ENCODE peak calls at places on chromosome 7, in six cellular contexts. V is stimulated activated naive CD8-positive, alpha-beta T cell treated with anti-CD3 and anti-CD28 coated beads, Interleukin-15, Interleukin-2, amounts not matched to agents 100 U/mL and 50 U/mL, for 24 hours; S is HFF-Myc; T is stimulated activated CD8-positive, alpha-beta memory T cell treated with anti-CD3 and anti-CD28 coated beads, Interleukin-7, amount 100 ng/mL, for 24 hours; P is T follicular helper cell; F is small intestine. Y is an unnamed sample.
A peak's percentile ranks its signal among the peaks of the same experiment; 100 is the strongest.

GRCh38 chr7:1881946-1882345 is 211.9 kb downstream of the ELFN1 start:
- DNase-seq in V (no peak), S (no peak), T (no peak), P (no peak), F (no peak), Y (no peak)

GRCh38 chr7:47962262-47962661 is 14.0 kb upstream of the PKD1L1 start:
- DNase-seq in V (no peak), S (no peak), T (no peak), P (no peak), F (peak; percentile 87), Y (no peak)

GRCh38 chr7:39614299-39614698 is 9.1 kb upstream of the RALA start:
- DNase-seq in V (no peak), S (no peak), T (no peak), P (no peak), F (no peak), Y (no peak)

GRCh38 chr7:152752513-152752912 is 7.0 kb upstream of the ACTR3B start:
- DNase-seq in V (no peak), S (no peak), T (no peak), P (no peak), F (no peak), Y (no peak)

GRCh38 chr7:519974-520458 is 370 bp upstream of the PDGFA start:
- DNase-seq in V (peak; percentile 45), S (no peak), T (no peak), P (no peak), F (no peak), Y (peak; percentile 63)

GRCh38 chr7:116449950-116450349 is 49.6 kb upstream of the CAV2 start:
- DNase-seq in V (no peak), S (no peak), T (no peak), P (no peak), F (no peak), Y (no peak)

GRCh38 chr7:150339369-150339768 is 2.1 kb downstream of the RARRES2 start:
- DNase-seq in V (no peak), S (no peak), T (no peak), P (no peak), F (no peak), Y (no peak)

GRCh38 chr7:17129218-17129617 is 169.2 kb upstream of the AHR start:
- DNase-seq in V (no peak), S (no peak), T (no peak), P (no peak), F (no peak), Y (no peak)

GRCh38 chr7:33666526-33666925 is 238.8 kb upstream of the BMPER start:
- DNase-seq in V (no peak), S (no peak), T (no peak), P (no peak), F (no peak), Y (peak; percentile 31)

GRCh38 chr7:44978511-44979366 is at the start of gene MYO1G:
- DNase-seq in V (peak; percentile 92), S (no peak), T (peak; percentile 73), P (peak; percentile 69), F (peak; percentile 65), Y (no peak)

GRCh38 chr7:82021713-82022112 is 251.9 kb upstream of the HGF start:
- DNase-seq in V (no peak), S (no peak), T (no peak), P (no peak), F (no peak), Y (no peak)

GRCh38 chr7:28767356-28767755 is 190.8 kb downstream of the TRIL start:
- DNase-seq in V (no peak), S (no peak), T (no peak), P (no peak), F (no peak), Y (no peak)

GRCh38 chr7:2196381-2197378 is 36.1 kb downstream of the MAD1L1 start:
- DNase-seq in V (no peak), S (no peak), T (no peak), P (no peak), F (no peak), Y (no peak)

GRCh38 chr7:135341049-135341448 is 107.4 kb downstream of the STRA8 start:
- DNase-seq in V (no peak), S (no peak), T (no peak), P (no peak), F (peak; percentile 94), Y (no peak)

GRCh38 chr7:64541438-64542359 is 21.2 kb downstream of the ZNF680 start:
- DNase-seq in V (no peak), S (no peak), T (no peak), P (no peak), F (no peak), Y (peak; percentile 83)

GRCh38 chr7:108498481-108498880 is 27.5 kb downstream of the PNPLA8 start:
- DNase-seq in V (no peak), S (no peak), T (no peak), P (no peak), F (no peak), Y (no peak)

GRCh38 chr7:77808517-77808916 is 9.9 kb downstream of the PHTF2 start:
- DNase-seq in V (no peak), S (no peak), T (no peak), P (no peak), F (no peak), Y (no peak)

GRCh38 chr7:157900011-157900410 is 563.2 kb downstream of the DNAJB6 start:
- DNase-seq in V (no peak), S (no peak), T (no peak), P (no peak), F (no peak), Y (no peak)

GRCh38 chr7:2920956-2921708 is 77.0 kb upstream of the GNA12 start:
- DNase-seq in V (no peak), S (no peak), T (no peak), P (no peak), F (no peak), Y (no peak)

GRCh38 chr7:121994625-121995410 is 121.9 kb downstream of the PTPRZ1 start:
- DNase-seq in V (peak; percentile 41), S (peak; percentile 52), T (peak; percentile 6), P (peak; percentile 5), F (peak; percentile 70), Y (peak; percentile 59)

GRCh38 chr7:923108-924041 is 31.1 kb downstream of the ADAP1 start:
- DNase-seq in V (peak; percentile 93), S (no peak), T (peak; percentile 85), P (peak; percentile 87), F (peak; percentile 88), Y (peak; percentile 52)

GRCh38 chr7:148156248-148156647 is 434.3 kb upstream of the C7orf33 start:
- DNase-seq in V (no peak), S (no peak), T (no peak), P (no peak), F (no peak), Y (peak; percentile 18)

GRCh38 chr7:41869091-41869490 is 166.2 kb upstream of the INHBA start:
- DNase-seq in V (no peak), S (no peak), T (no peak), P (no peak), F (no peak), Y (peak; percentile 81)

GRCh38 chr7:33062023-33062781 is at the start of gene NT5C3A:
- DNase-seq in V (peak; percentile 52), S (no peak), T (peak; percentile 7), P (peak; percentile 3), F (peak; percentile 63), Y (peak; percentile 46)

GRCh38 chr7:78151229-78151628 is 352.7 kb downstream of the PHTF2 start:
- DNase-seq in V (no peak), S (no peak), T (no peak), P (no peak), F (no peak), Y (peak; percentile 79)

GRCh38 chr7:19011212-19011611 is 106.2 kb downstream of the TWIST1 start:
- DNase-seq in V (no peak), S (no peak), T (no peak), P (no peak), F (no peak), Y (peak; percentile 56)

GRCh38 chr7:135662373-135663114 is at the start of gene STMP1:
- DNase-seq in V (peak; percentile 98), S (peak; percentile 69), T (peak; percentile 94), P (peak; percentile 94), F (peak; percentile 92), Y (peak; percentile 93)

GRCh38 chr7:55129409-55130078 is 110.7 kb downstream of the EGFR start:
- DNase-seq in V (no peak), S (no peak), T (no peak), P (no peak), F (no peak), Y (peak; percentile 84)

GRCh38 chr7:116463956-116464355 is 35.6 kb upstream of the CAV2 start:
- DNase-seq in V (no peak), S (no peak), T (no peak), P (no peak), F (no peak), Y (no peak)

GRCh38 chr7:117796889-117797288 is 76.4 kb downstream of the CTTNBP2 start:
- DNase-seq in V (no peak), S (no peak), T (no peak), P (no peak), F (no peak), Y (no peak)

GRCh38 chr7:100655908-100656674 is at the start of gene ACTL6B:
- DNase-seq in V (peak; percentile 71), S (no peak), T (no peak), P (no peak), F (peak; percentile 36), Y (peak; percentile 22)

GRCh38 chr7:4820405-4820967 is 41.3 kb downstream of the PAPOLB start:
- DNase-seq in V (no peak), S (no peak), T (no peak), P (no peak), F (no peak), Y (no peak)

GRCh38 chr7:63009771-63010170 is 988.9 kb upstream of the ZNF722 start:
- DNase-seq in V (no peak), S (no peak), T (no peak), P (no peak), F (no peak), Y (no peak)

GRCh38 chr7:156554488-156554887 is 86.1 kb upstream of the RNF32 start:
- DNase-seq in V (no peak), S (no peak), T (no peak), P (no peak), F (no peak), Y (no peak)

GRCh38 chr7:151930026-151930653 is 26.1 kb upstream of the GALNTL5 start:
- DNase-seq in V (no peak), S (no peak), T (no peak), P (no peak), F (no peak), Y (no peak)

GRCh38 chr7:158028971-158029370 is 558.7 kb downstream of the PTPRN2 start:
- DNase-seq in V (no peak), S (no peak), T (no peak), P (no peak), F (no peak), Y (no peak)

GRCh38 chr7:159007308-159008054 is 137.2 kb downstream of the VIPR2 start:
- DNase-seq in V (no peak), S (no peak), T (no peak), P (no peak), F (no peak), Y (no peak)

GRCh38 chr7:107994366-107994765 is 8.6 kb downstream of the LAMB1 start:
- DNase-seq in V (no peak), S (no peak), T (no peak), P (no peak), F (no peak), Y (no peak)

Y was measured in EL.